ENCODE peak calls at places on chromosomes 13 and 19, in nine cellular contexts. W is DMS 273 treated with DMSO at 0.1 percent for 48 hours, G is adrenal gland, R is RWPE1, Y is type B pancreatic cell, T is astrocyte, H is neural crest cell, S is stromal cell of bone marrow, J is activated B cell treated with CpG ODN at 0.5 μM for 24 hours. Z is an unnamed sample.

GRCh38 chr19:38012944-38013343 is 105.9 kb downstream of the SIPA1L3 start:
- DNase-seq in Y (no peak), W (no peak), H (no peak), T (no peak), J (no peak), R (no peak), S (no peak), G (no peak), Z (no peak)

GRCh38 chr19:13700621-13701020 is 63.7 kb upstream of the MRI1 start:
- DNase-seq in G (no peak), Y (no peak), H (no peak), R (no peak), J (no peak), S (no peak), W (no peak), T (no peak), Z (no peak)

GRCh38 chr19:35136231-35136630 is 1.4 kb upstream of the LGI4 start:
- DNase-seq in H (no peak), W (no peak), S (no peak), Y (no peak), T (no peak), R (no peak), G (no peak), J (no peak), Z (no peak)

GRCh38 chr13:73000027-73000674 is 58.7 kb upstream of the KLF5 start:
- DNase-seq in Y (no peak), G (no peak), R (no peak), T (peak), S (peak), W (no peak), J (no peak), H (no peak), Z (no peak)

GRCh38 chr19:47531640-47532387 is 17.0 kb upstream of the NAPA start:
- DNase-seq in R (no peak), J (no peak), S (no peak), T (no peak), W (no peak), H (no peak), G (no peak), Y (no peak), Z (no peak)

GRCh38 chr13:99919132-99919531 is 52.4 kb downstream of the ZIC5 start:
- DNase-seq in R (no peak), J (no peak), T (no peak), W (no peak), S (no peak), Y (no peak), G (no peak), H (no peak), Z (no peak)

GRCh38 chr19:17999685-18000479 is 8.1 kb upstream of the ARRDC2 start:
- DNase-seq in H (no peak), W (no peak), S (no peak), J (no peak), T (no peak), Y (no peak), R (no peak), G (no peak), Z (no peak)

GRCh38 chr13:62205273-62205672 is 789.6 kb upstream of the PCDH20 start:
- DNase-seq in Y (no peak), W (no peak), T (no peak), R (no peak), G (no peak), H (no peak), S (no peak), J (no peak), Z (no peak)

GRCh38 chr19:10889880-10890279 is 18.5 kb downstream of the CARM1 start:
- DNase-seq in Y (no peak), T (no peak), R (no peak), H (no peak), J (no peak), G (no peak), W (no peak), S (no peak), Z (no peak)

GRCh38 chr19:35168261-35168660 is 13.7 kb downstream of the FXYD5 start:
- DNase-seq in Y (no peak), J (no peak), W (no peak), T (no peak), S (no peak), H (no peak), R (peak), G (peak), Z (no peak)

GRCh38 chr13:63209330-63210017 is 1793.8 kb upstream of the PCDH20 start:
- DNase-seq in G (no peak), R (no peak), W (no peak), S (no peak), T (peak), J (no peak), H (no peak), Y (no peak), Z (no peak)

GRCh38 chr19:18385675-18386542 is at the start of gene GDF15:
- DNase-seq in J (peak), R (peak), Y (peak), W (no peak), G (peak), S (peak), T (peak), H (peak), Z (peak)

GRCh38 chr13:101706651-101707050 is 254.2 kb downstream of the ITGBL1 start:
- DNase-seq in J (no peak), S (peak), R (peak), T (peak), G (no peak), W (no peak), H (no peak), Y (no peak), Z (no peak)

GRCh38 chr19:2967972-2968371 is 9.4 kb upstream of the TLE6 start:
- DNase-seq in H (no peak), G (no peak), J (no peak), S (no peak), Y (no peak), W (no peak), T (no peak), R (no peak), Z (no peak)

GRCh38 chr19:9936151-9937000 is at the start of gene OLFM2:
- DNase-seq in S (no peak), G (no peak), J (no peak), W (no peak), H (no peak), Y (no peak), R (peak), T (no peak), Z (no peak)

GRCh38 chr19:39154626-39155100 is 29.1 kb downstream of the PAK4 start:
- DNase-seq in H (no peak), T (no peak), W (no peak), J (no peak), S (no peak), R (peak), Y (no peak), G (no peak), Z (no peak)